ENCODE peak calls at places on chromosome 14, in four cellular contexts. N is HFFc6; V is CD4-positive, CD25-positive, alpha-beta regulatory T cell; M is adrenal gland. T is an unnamed sample.

GRCh38 chr14:67319142-67319541 is 40.5 kb downstream of the ATP6V1D start:
- DNase-seq in N (no peak), V (no peak), M (no peak), T (no peak)

GRCh38 chr14:58270628-58271027 is 26.0 kb downstream of the PSMA3 start:
- DNase-seq in N (peak; percentile 10), V (no peak), M (no peak), T (no peak)

GRCh38 chr14:91374287-91374880 is 43.2 kb downstream of the CCDC88C start:
- DNase-seq in N (no peak), V (no peak), M (no peak), T (no peak)

GRCh38 chr14:91264151-91265150 is 19.9 kb upstream of the GPR68 start:
- DNase-seq in N (no peak), V (peak; percentile 26), M (peak; percentile 41), T (no peak)

GRCh38 chr14:51828017-51828797 is 32.2 kb upstream of the GNG2 start:
- DNase-seq in N (peak; percentile 72), V (no peak), M (peak; percentile 70), T (no peak)

GRCh38 chr14:95537298-95538089 is 2.6 kb downstream of the GLRX5 start:
- DNase-seq in N (no peak), V (no peak), M (no peak), T (no peak)

GRCh38 chr14:74549588-74549987 is 56.0 kb downstream of the ISCA2 start:
- DNase-seq in N (no peak), V (no peak), M (no peak), T (no peak)

GRCh38 chr14:104297721-104298401 is 159.5 kb downstream of the KIF26A start:
- DNase-seq in N (no peak), V (no peak), M (no peak), T (no peak)

GRCh38 chr14:67477926-67478915 is 10.3 kb downstream of the TMEM229B start:
- DNase-seq in N (no peak), V (no peak), M (no peak), T (no peak)

GRCh38 chr14:98808494-98809407 is 463.2 kb downstream of the BCL11B start:
- DNase-seq in N (no peak), V (no peak), M (no peak), T (no peak)

GRCh38 chr14:99348816-99349609 is 77.0 kb upstream of the BCL11B start:
- DNase-seq in N (no peak), V (no peak), M (no peak), T (no peak)

GRCh38 chr14:82385043-82385442 is 851.4 kb upstream of the SEL1L start:
- DNase-seq in N (no peak), V (no peak), M (no peak), T (no peak)

GRCh38 chr14:76432967-76433752 is 57.2 kb downstream of the ESRRB start:
- DNase-seq in N (no peak), V (no peak), M (no peak), T (no peak)

GRCh38 chr14:63904724-63905123 is 51.9 kb downstream of the SYNE2 start:
- DNase-seq in N (no peak), V (no peak), M (no peak), T (no peak)

GRCh38 chr14:101058571-101058970 is 155.0 kb upstream of the RTL1 start:
- DNase-seq in N (peak; percentile 57), V (no peak), M (no peak), T (no peak)

GRCh38 chr14:59344711-59345455 is 120.3 kb downstream of the GPR135 start:
- DNase-seq in N (no peak), V (no peak), M (no peak), T (no peak)

GRCh38 chr14:103679351-103679750 is 35.9 kb downstream of the XRCC3 start:
- DNase-seq in N (no peak), V (peak; percentile 29), M (peak; percentile 54), T (no peak)

GRCh38 chr14:92780444-92780843 is 13.7 kb upstream of the GOLGA5 start:
- DNase-seq in N (peak; percentile 38), V (no peak), M (no peak), T (no peak)